ENCODE peak calls at places on chromosomes 4 and X, in six cellular contexts. V is A549, Z is thyroid gland, R is transverse colon, F is Peyer's patch, G is right lobe of liver. E is an unnamed sample.

GRCh38 chr4:35934370-35934981 is 309.8 kb downstream of the ARAP2 start:
- DNase-seq in G (no peak), Z (no peak), F (no peak), R (no peak), V (peak; percentile 9), E (no peak)

GRCh38 chrX:150324035-150324728 is 38.9 kb upstream of the MAMLD1 start:
- DNase-seq in Z (no peak), F (no peak), R (no peak), G (no peak), V (peak; percentile 44), E (no peak)

GRCh38 chr4:122309988-122310626 is 68.7 kb upstream of the ADAD1 start:
- DNase-seq in R (no peak), G (no peak), F (no peak), Z (no peak), V (no peak), E (no peak)

GRCh38 chr4:96993528-96993927 is 1149.7 kb downstream of the STPG2 start:
- DNase-seq in V (no peak), R (no peak), Z (no peak), G (no peak), F (no peak), E (no peak)

GRCh38 chr4:41363384-41363981 is 106.8 kb downstream of the UCHL1 start:
- DNase-seq in Z (peak; percentile 79), R (no peak), V (peak; percentile 39), F (no peak), G (no peak), E (no peak)

GRCh38 chr4:48227662-48228061 is 42.0 kb downstream of the TEC start:
- DNase-seq in Z (no peak), G (no peak), R (no peak), F (no peak), V (no peak), E (no peak)

GRCh38 chr4:153294631-153295030 is 49.9 kb upstream of the MND1 start:
- DNase-seq in R (no peak), V (no peak), F (no peak), Z (no peak), G (no peak), E (no peak)

GRCh38 chr4:73674451-73674919 is 54.2 kb upstream of the RASSF6 start:
- DNase-seq in R (no peak), Z (no peak), F (no peak), G (no peak), V (no peak), E (no peak)

GRCh38 chr4:126113058-126113457 is 798.3 kb downstream of the FAT4 start:
- DNase-seq in V (no peak), G (no peak), Z (no peak), R (no peak), F (no peak), E (no peak)

GRCh38 chrX:50888884-50889283 is 21.7 kb upstream of the BMP15 start:
- DNase-seq in G (no peak), R (no peak), V (no peak), F (no peak), Z (no peak), E (no peak)

GRCh38 chrX:50751091-50751490 is 62.9 kb downstream of the SHROOM4 start:
- DNase-seq in F (no peak), Z (no peak), G (no peak), R (no peak), V (no peak), E (no peak)

GRCh38 chr4:101157415-101158135 is 189.8 kb downstream of the PPP3CA start:
- DNase-seq in F (no peak), R (no peak), G (no peak), V (peak; percentile 25), Z (no peak), E (no peak)

GRCh38 chr4:6152879-6153705 is 47.3 kb downstream of the JAKMIP1 start:
- DNase-seq in V (no peak), G (no peak), R (no peak), F (no peak), Z (no peak), E (no peak)

GRCh38 chrX:9656871-9657270 is 108.8 kb downstream of the GPR143 start:
- DNase-seq in G (no peak), Z (no peak), V (no peak), R (no peak), F (no peak), E (no peak)

GRCh38 chrX:22237479-22237878 is 35.2 kb upstream of the CBLL2 start:
- DNase-seq in R (no peak), F (no peak), V (no peak), Z (no peak), G (no peak), E (no peak)

GRCh38 chr4:99642725-99643489 is 14.7 kb downstream of the C4orf54 start:
- DNase-seq in R (no peak), Z (peak; percentile 53), G (peak; percentile 66), V (no peak), F (no peak), E (no peak)

GRCh38 chrX:107571296-107571998 is 56.9 kb upstream of the PRPS1 start:
- DNase-seq in Z (no peak), R (no peak), F (no peak), G (no peak), V (peak; percentile 66), E (peak; percentile 38)

GRCh38 chrX:30967516-30967915 is 78.5 kb upstream of the TAB3 start:
- DNase-seq in F (no peak), Z (no peak), R (no peak), G (no peak), V (no peak), E (no peak)

GRCh38 chrX:37746268-37746931 is 33.5 kb upstream of the CYBB start:
- DNase-seq in R (no peak), F (no peak), G (no peak), V (no peak), Z (no peak), E (no peak)

GRCh38 chr4:35538807-35539206 is 705.5 kb downstream of the ARAP2 start:
- DNase-seq in G (no peak), R (no peak), F (no peak), V (no peak), Z (no peak), E (no peak)

GRCh38 chr4:73870778-73871177 is 1.6 kb downstream of the CXCL1 start:
- DNase-seq in Z (no peak), V (no peak), R (no peak), G (no peak), F (no peak), E (no peak)

GRCh38 chr4:166896254-166896653 is 338.0 kb downstream of the SPOCK3 start:
- DNase-seq in G (no peak), R (no peak), V (no peak), F (no peak), Z (no peak), E (no peak)
- H3K4me1 ChIP-seq in G (no peaks in the 10 kb centered on the region), R (no peaks in the 10 kb centered on the region), V (no peaks in the 10 kb centered on the region), F (no peaks in the 10 kb centered on the region), Z (no peaks in the 10 kb centered on the region), E (no peaks in the 10 kb centered on the region)

DNA sequence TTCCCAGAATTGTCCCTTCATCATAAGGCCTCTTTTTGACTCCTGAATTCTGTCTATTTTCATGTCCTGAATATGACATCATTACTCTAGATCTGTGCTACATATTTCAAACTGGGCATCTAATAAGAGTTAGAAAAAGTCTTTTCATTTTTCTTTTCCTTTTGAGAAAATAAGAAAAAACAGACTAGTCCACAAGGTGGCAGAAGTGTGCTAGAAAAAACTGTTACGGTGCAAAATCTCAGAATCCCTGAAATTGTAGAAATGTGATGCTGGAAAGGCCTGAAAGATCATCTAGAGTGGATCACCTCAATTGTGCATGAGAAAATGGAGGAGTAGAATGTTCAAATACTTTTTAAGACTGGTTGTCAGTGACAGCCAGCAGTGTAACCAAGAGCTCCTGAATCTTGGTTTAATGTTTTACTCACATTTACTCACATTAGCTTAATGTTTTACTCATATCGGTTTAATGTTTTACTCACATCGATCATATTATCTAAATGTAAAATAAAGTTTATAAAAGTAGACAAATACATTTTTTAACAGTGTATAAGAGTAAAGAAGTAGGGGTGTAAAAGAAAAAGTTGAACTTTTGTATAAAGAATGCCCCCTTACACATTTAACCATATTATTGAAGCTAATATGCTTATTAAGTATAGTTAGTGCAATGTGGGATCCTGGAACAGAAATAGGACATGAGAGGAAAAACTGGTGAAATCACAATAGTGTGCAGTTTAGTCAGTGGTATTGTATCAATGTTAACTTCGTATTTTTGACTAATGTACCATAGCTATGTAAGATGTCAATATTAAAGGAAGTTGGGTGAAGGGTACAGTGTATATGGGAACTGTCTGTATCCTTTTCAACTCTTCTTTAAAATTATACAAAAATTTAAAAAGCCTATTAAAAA is 15.2 kb downstream of the ASB11 start:
- DNase-seq in R (no peak), V (peak; percentile 33), G (no peak), F (no peak), Z (no peak), E (no peak)
- TF ChIP-seq POLR2A in R (no peak), V (no peak), G (peak; percentile 47), F (peak; percentile 6), Z (no peak), E (no peak)

GRCh38 chr4:85741921-85742591 is 267.1 kb downstream of the ARHGAP24 start:
- DNase-seq in F (no peak), G (peak; percentile 30), R (no peak), Z (no peak), V (no peak), E (no peak)

GRCh38 chr4:85740431-85740861 is 265.5 kb downstream of the ARHGAP24 start:
- DNase-seq in R (no peak), G (no peak), Z (no peak), V (no peak), F (no peak), E (no peak)

GRCh38 chr4:85744950-85745349 is 270.0 kb downstream of the ARHGAP24 start:
- DNase-seq in Z (no peak), V (no peak), F (no peak), G (no peak), R (no peak), E (no peak)

GRCh38 chr4:85738721-85739120 is 263.8 kb downstream of the ARHGAP24 start:
- DNase-seq in G (no peak), R (no peak), V (no peak), F (no peak), Z (no peak), E (no peak)

GRCh38 chr4:85741421-85741820 is 266.5 kb downstream of the ARHGAP24 start:
- DNase-seq in G (no peak), Z (no peak), F (no peak), V (no peak), R (no peak), E (no peak)
- H3K4me1 ChIP-seq in G (no peaks in the 10 kb centered on the region), Z (no peaks in the 10 kb centered on the region), F (no peaks in the 10 kb centered on the region), V (peaks cover 45% of the 10 kb centered on the region), R (no peaks in the 10 kb centered on the region), E (peaks cover 16% of the 10 kb centered on the region)

DNA sequence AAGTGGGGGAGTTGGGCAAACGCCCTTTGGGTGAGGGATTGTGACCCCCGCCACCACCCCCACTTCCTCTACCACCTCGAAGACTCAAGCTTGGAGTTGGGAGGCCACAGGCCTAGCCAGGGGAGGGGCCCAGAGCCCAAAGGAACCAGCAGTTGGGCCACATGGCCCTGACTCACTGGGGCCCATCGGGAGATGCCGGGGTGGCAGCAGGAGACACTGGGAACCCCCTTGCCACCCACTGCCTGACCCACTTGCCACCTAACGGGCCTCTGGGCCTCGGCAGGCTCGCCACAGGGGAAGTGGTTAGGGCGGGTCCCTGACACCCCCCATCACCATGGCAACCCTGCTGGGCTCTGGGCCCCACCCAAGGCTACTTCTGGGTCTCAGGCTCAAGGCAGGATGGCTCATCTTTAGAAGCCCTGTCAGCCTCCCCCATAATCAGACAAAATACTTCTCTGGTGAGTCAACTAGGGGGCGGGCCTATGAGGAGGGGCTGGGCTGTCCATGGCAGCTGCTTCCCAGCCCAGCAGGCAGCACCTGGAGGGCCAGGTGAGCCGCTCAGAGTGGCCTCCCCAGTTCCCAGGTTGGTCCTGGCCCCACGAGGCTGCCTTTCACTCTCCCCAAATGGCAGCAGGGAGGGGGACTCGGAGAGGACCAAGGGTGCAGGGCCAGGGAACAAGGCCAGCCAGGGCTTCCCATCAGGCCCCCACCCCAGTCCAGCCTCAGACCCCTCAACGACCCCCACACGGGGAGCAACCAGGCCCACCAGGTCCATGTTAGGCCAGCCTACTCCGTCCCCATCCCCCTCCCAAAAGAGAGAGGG is 5.6 kb downstream of the FLNA start:
- DNase-seq in G (peak; percentile 71), R (peak; percentile 75), V (peak; percentile 87), Z (peak; percentile 73), F (peak; percentile 56), E (peak; percentile 61)
- TF ChIP-seq POLR2A in G (no peak), R (no peak), V (peak; percentile 11), Z (peak; percentile 20), F (no peak), E (no peak)